ENCODE peak calls at places on chromosomes 4 and X, in four cellular contexts. R, G, O and B are unnamed samples.

GRCh38 chrX:135454816-135455215 is 33.1 kb downstream of the SMIM10L2A start:
- DNase-seq in R (peak; percentile 1), G (no peak), O (no peak), B (no peak)

GRCh38 chr4:77613267-77613666 is 7.6 kb downstream of the CXCL13 start:
- DNase-seq in R (no peak), G (no peak), O (no peak), B (no peak)

GRCh38 chr4:185847352-185848078 is 35.5 kb upstream of the SORBS2 start:
- DNase-seq in R (no peak), G (no peak), O (no peak), B (peak; percentile 73)

GRCh38 chr4:25843340-25844097 is 19.3 kb downstream of the SEL1L3 start:
- DNase-seq in R (no peak), G (no peak), O (no peak), B (no peak)

GRCh38 chr4:4426511-4427477 is 39.9 kb downstream of the NSG1 start:
- DNase-seq in R (no peak), G (no peak), O (no peak), B (no peak)

GRCh38 chr4:112589207-112589606 is 47.5 kb downstream of the ZGRF1 start:
- DNase-seq in R (peak; percentile 10), G (peak; percentile 58), O (no peak), B (peak; percentile 23)

GRCh38 chr4:71229477-71230257 is 109.2 kb upstream of the SLC4A4 start:
- DNase-seq in R (peak; percentile 13), G (peak; percentile 30), O (no peak), B (peak; percentile 81)

GRCh38 chr4:82756061-82756460 is 42.5 kb downstream of the SCD5 start:
- DNase-seq in R (no peak), G (no peak), O (no peak), B (no peak)

GRCh38 chrX:105552395-105552794 is 269.9 kb upstream of the NRK start:
- DNase-seq in R (peak; percentile 1), G (no peak), O (no peak), B (no peak)

GRCh38 chrX:20913760-20914159 is 460.5 kb upstream of the CNKSR2 start:
- DNase-seq in R (no peak), G (no peak), O (no peak), B (no peak)

GRCh38 chr4:171847751-171848150 is 34.5 kb downstream of the GALNTL6 start:
- DNase-seq in R (no peak), G (no peak), O (no peak), B (no peak)

GRCh38 chr4:112127736-112128322 is 17.4 kb upstream of the FAM241A start:
- DNase-seq in R (peak; percentile 39), G (no peak), O (no peak), B (peak; percentile 55)

GRCh38 chr4:118849867-118850812 is 14.2 kb upstream of the SEC24D start:
- DNase-seq in R (peak; percentile 44), G (no peak), O (no peak), B (peak; percentile 14)

GRCh38 chr4:52711271-52711670 is 40.0 kb downstream of the ERVMER34-1 start:
- DNase-seq in R (no peak), G (peak; percentile 20), O (no peak), B (no peak)

GRCh38 chr4:170015285-170015684 is 10.9 kb downstream of the MFAP3L start:
- DNase-seq in R (no peak), G (no peak), O (no peak), B (no peak)

GRCh38 chrX:103685396-103685795 is 1.1 kb downstream of the MORF4L2 start:
- DNase-seq in R (no peak), G (peak; percentile 36), O (no peak), B (no peak)

GRCh38 chr4:139167774-139168444 is 9.1 kb downstream of the ELF2 start:
- DNase-seq in R (peak; percentile 36), G (peak; percentile 62), O (no peak), B (peak; percentile 68)

GRCh38 chr4:29153642-29154041 is 1566.5 kb upstream of the PCDH7 start:
- DNase-seq in R (peak; percentile 97), G (no peak), O (no peak), B (no peak)

GRCh38 chr4:102535398-102536082 is 34.4 kb downstream of the NFKB1 start:
- DNase-seq in R (no peak), G (no peak), O (no peak), B (peak; percentile 75)

GRCh38 chrX:3788494-3789233 is 75.2 kb upstream of the PRKX start:
- DNase-seq in R (no peak), G (no peak), O (no peak), B (no peak)

GRCh38 chr4:178941975-178942374 is 1499.7 kb upstream of the AGA start:
- DNase-seq in R (no peak), G (no peak), O (no peak), B (no peak)

GRCh38 chr4:158778712-158779111 is 9.9 kb downstream of the FNIP2 start:
- DNase-seq in R (no peak), G (no peak), O (no peak), B (no peak)

GRCh38 chrX:50905334-50905733 is 5.2 kb upstream of the BMP15 start:
- DNase-seq in R (no peak), G (peak; percentile 7), O (no peak), B (no peak)

GRCh38 chr4:114368751-114369150 is 229.9 kb upstream of the UGT8 start:
- DNase-seq in R (no peak), G (no peak), O (no peak), B (no peak)

GRCh38 chrX:65690057-65690855 is 22.8 kb downstream of the MSN start:
- DNase-seq in R (no peak), G (no peak), O (no peak), B (peak; percentile 78)

GRCh38 chr4:7529368-7529923 is 94.7 kb upstream of the PSAPL1 start:
- DNase-seq in R (no peak), G (no peak), O (no peak), B (no peak)

GRCh38 chrX:71525316-71525715 is 7.6 kb upstream of the OGT start:
- DNase-seq in R (no peak), G (no peak), O (no peak), B (no peak)

GRCh38 chrX:137031517-137032377 is 2.0 kb downstream of the GPR101 start:
- DNase-seq in R (peak; percentile 7), G (peak; percentile 30), O (peak; percentile 5), B (peak; percentile 10)

GRCh38 chr4:154041595-154042086 is 252.8 kb upstream of the SFRP2 start:
- DNase-seq in R (no peak), G (no peak), O (no peak), B (no peak)

GRCh38 chr4:67020079-67020807 is 525.1 kb downstream of the CENPC start:
- DNase-seq in R (no peak), G (no peak), O (no peak), B (no peak)

GRCh38 chrX:110001702-110002299 is 1.1 kb upstream of the TMEM164 start:
- DNase-seq in R (no peak), G (peak; percentile 35), O (no peak), B (no peak)

GRCh38 chr4:38925492-38926418 is 58.1 kb downstream of the FAM114A1 start:
- DNase-seq in R (no peak), G (no peak), O (no peak), B (no peak)

GRCh38 chr4:70991596-70991995 is 1.9 kb upstream of the DCK start:
- DNase-seq in R (no peak), G (no peak), O (no peak), B (no peak)

GRCh38 chrX:48468693-48469691 is 1.1 kb downstream of the SLC38A5 start:
- DNase-seq in R (no peak), G (peak; percentile 71), O (no peak), B (no peak)

GRCh38 chrX:135740683-135741149 is 27.3 kb downstream of the CT45A3 start:
- DNase-seq in R (peak; percentile 6), G (peak; percentile 71), O (no peak), B (no peak)

GRCh38 chr4:142663828-142664227 is 182.3 kb downstream of the INPP4B start:
- DNase-seq in R (no peak), G (no peak), O (no peak), B (peak; percentile 18)

GRCh38 chrX:51568586-51568985 is 50.1 kb downstream of the CENPVL3 start:
- DNase-seq in R (no peak), G (no peak), O (no peak), B (peak; percentile 91)

GRCh38 chrX:11555759-11556158 is 110.0 kb downstream of the ARHGAP6 start:
- DNase-seq in R (no peak), G (no peak), O (no peak), B (no peak)

GRCh38 chr4:133323670-133324069 is 174.6 kb downstream of the PCDH10 start:
- DNase-seq in R (no peak), G (no peak), O (no peak), B (no peak)

GRCh38 chrX:74280759-74281158 is 23.2 kb upstream of the ZCCHC13 start:
- DNase-seq in R (no peak), G (no peak), O (no peak), B (no peak)
- TF ChIP-seq POLR2A in R (no peak), G (no peak), O (no peak), B (no peak)

DNA sequence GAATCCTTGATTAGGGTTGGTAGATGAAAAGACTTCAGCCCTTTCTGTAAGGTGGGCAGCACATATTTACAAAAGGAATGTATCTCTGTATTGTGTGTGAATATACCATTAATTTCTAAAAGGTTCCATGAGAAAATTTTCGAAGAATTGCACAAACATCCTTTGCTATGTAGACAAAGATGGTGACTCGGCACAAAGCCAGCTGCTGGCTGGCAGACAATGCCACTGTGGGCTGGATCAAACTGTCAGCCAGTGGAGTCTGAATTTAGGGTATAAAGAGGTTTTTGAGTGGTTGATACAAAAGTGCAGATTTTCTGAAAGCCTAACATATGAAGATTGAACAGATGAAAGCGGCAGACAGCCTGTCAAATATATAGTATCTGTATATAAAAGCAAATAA is 5.6 kb upstream of the TXK start:
- DNase-seq in R (peak; percentile 68), G (no peak), O (no peak), B (peak; percentile 32)
- TF ChIP-seq FOS in R (no peak), G (no peak), O (no peak), B (no peak)

GRCh38 chr4:55979562-55979961 is 30.8 kb downstream of the CEP135 start:
- DNase-seq in R (no peak), G (no peak), O (no peak), B (no peak)
- TF ChIP-seq POLR2A in R (no peak), G (no peak), O (no peak), B (no peak)

GRCh38 chr4:126071346-126072333 is 756.9 kb downstream of the FAT4 start:
- DNase-seq in R (peak; percentile 94), G (no peak), O (no peak), B (peak; percentile 78)
- TF ChIP-seq FOS in R (no peak), G (no peak), O (no peak), B (no peak)

DNA sequence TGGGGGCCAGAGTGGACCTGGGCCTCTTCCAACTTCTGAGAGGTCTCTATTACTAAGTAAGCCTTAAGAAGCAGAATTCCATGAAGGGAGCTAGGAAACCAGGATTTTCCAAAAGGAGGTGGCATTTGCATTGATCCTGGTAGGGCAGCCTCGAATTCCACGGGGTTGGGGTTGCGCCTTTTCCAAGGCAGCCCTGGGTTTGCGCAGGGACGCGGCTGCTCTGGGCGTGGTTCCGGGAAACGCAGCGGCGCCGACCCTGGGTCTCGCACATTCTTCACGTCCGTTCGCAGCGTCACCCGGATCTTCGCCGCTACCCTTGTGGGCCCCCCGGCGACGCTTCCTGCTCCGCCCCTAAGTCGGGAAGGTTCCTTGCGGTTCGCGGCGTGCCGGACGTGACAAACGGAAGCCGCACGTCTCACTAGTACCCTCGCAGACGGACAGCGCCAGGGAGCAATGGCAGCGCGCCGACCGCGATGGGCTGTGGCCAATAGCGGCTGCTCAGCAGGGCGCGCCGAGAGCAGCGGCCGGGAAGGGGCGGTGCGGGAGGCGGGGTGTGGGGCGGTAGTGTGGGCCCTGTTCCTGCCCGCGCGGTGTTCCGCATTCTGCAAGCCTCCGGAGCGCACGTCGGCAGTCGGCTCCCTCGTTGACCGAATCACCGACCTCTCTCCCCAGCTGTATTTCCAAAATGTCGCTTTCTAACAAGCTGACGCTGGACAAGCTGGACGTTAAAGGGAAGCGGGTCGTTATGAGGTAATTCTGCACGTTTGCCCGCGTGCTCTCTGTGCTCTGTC is at the start of gene PGK1:
- DNase-seq in R (peak; percentile 97), G (peak; percentile 95), O (peak; percentile 84), B (peak; percentile 97)
- TF ChIP-seq POLR2A in R (peak; percentile 69), G (peak; percentile 91), O (peak; percentile 98), B (peak; percentile 94)